ENCODE peak calls at places on chromosomes 13 and 19, in five cellular contexts. One of them, this sample, is unnamed.

GRCh38 chr13:48253849-48254248 is 20.8 kb downstream of the ITM2B start:
- DNase-seq in glutamatergic neuron: no peak
- DNase-seq in NCI-H2029 treated with DMSO at 0.1 percent for 48 hours: no peak
- DNase-seq in colonic mucosa: no peak
- DNase-seq in pancreas: no peak
- DNase-seq in this sample: no peak

GRCh38 chr13:112078216-112078615 is 11.3 kb downstream of the SOX1 start:
- DNase-seq in glutamatergic neuron: no peak
- DNase-seq in NCI-H2029 treated with DMSO at 0.1 percent for 48 hours: no peak
- DNase-seq in colonic mucosa: no peak
- DNase-seq in pancreas: no peak
- DNase-seq in this sample: no peak

GRCh38 chr19:907183-907853 is 5.7 kb downstream of the R3HDM4 start:
- DNase-seq in glutamatergic neuron: no peak
- DNase-seq in NCI-H2029 treated with DMSO at 0.1 percent for 48 hours: no peak
- DNase-seq in colonic mucosa: no peak
- DNase-seq in pancreas: no peak
- DNase-seq in this sample: no peak

GRCh38 chr19:47609885-47610545 is 1.1 kb downstream of the BICRA start:
- DNase-seq in glutamatergic neuron: peak; percentile 74
- DNase-seq in NCI-H2029 treated with DMSO at 0.1 percent for 48 hours: peak; percentile 28
- DNase-seq in colonic mucosa: peak; percentile 70
- DNase-seq in pancreas: peak; percentile 74
- DNase-seq in this sample: peak; percentile 36

GRCh38 chr19:19062454-19063182 is 1.2 kb upstream of the SLC25A42 start:
- DNase-seq in glutamatergic neuron: no peak
- DNase-seq in NCI-H2029 treated with DMSO at 0.1 percent for 48 hours: peak; percentile 90
- DNase-seq in colonic mucosa: no peak
- DNase-seq in pancreas: no peak
- DNase-seq in this sample: no peak

GRCh38 chr13:95643814-95644598 is 500 bp downstream of the DZIP1 start:
- DNase-seq in glutamatergic neuron: peak; percentile 73
- DNase-seq in NCI-H2029 treated with DMSO at 0.1 percent for 48 hours: no peak
- DNase-seq in colonic mucosa: no peak
- DNase-seq in pancreas: peak; percentile 70
- DNase-seq in this sample: no peak

GRCh38 chr19:7004313-7004931 is 16.8 kb downstream of the MBD3L2B start:
- DNase-seq in glutamatergic neuron: no peak
- DNase-seq in NCI-H2029 treated with DMSO at 0.1 percent for 48 hours: peak; percentile 1
- DNase-seq in colonic mucosa: no peak
- DNase-seq in pancreas: no peak
- DNase-seq in this sample: no peak

GRCh38 chr19:3370214-3370720 is 3.9 kb downstream of the NFIC start:
- DNase-seq in glutamatergic neuron: no peak
- DNase-seq in NCI-H2029 treated with DMSO at 0.1 percent for 48 hours: no peak
- DNase-seq in colonic mucosa: no peak
- DNase-seq in pancreas: no peak
- DNase-seq in this sample: no peak

GRCh38 chr19:38831142-38831605 is 420 bp downstream of the ECH1 start:
- DNase-seq in glutamatergic neuron: peak; percentile 51
- DNase-seq in NCI-H2029 treated with DMSO at 0.1 percent for 48 hours: peak; percentile 42
- DNase-seq in colonic mucosa: peak; percentile 88
- DNase-seq in pancreas: peak; percentile 77
- DNase-seq in this sample: peak; percentile 43

GRCh38 chr13:101289764-101290163 is 126.5 kb downstream of the NALCN start:
- DNase-seq in glutamatergic neuron: peak; percentile 92
- DNase-seq in NCI-H2029 treated with DMSO at 0.1 percent for 48 hours: no peak
- DNase-seq in colonic mucosa: no peak
- DNase-seq in pancreas: no peak
- DNase-seq in this sample: peak; percentile 6

GRCh38 chr13:33514362-33514761 is 228.8 kb upstream of the STARD13 start:
- DNase-seq in glutamatergic neuron: no peak
- DNase-seq in NCI-H2029 treated with DMSO at 0.1 percent for 48 hours: no peak
- DNase-seq in colonic mucosa: no peak
- DNase-seq in pancreas: no peak
- DNase-seq in this sample: no peak

GRCh38 chr19:41328157-41328817 is 18.3 kb downstream of the CCDC97 start:
- DNase-seq in glutamatergic neuron: no peak
- DNase-seq in NCI-H2029 treated with DMSO at 0.1 percent for 48 hours: no peak
- DNase-seq in colonic mucosa: no peak
- DNase-seq in pancreas: no peak
- DNase-seq in this sample: no peak

GRCh38 chr19:55189424-55189823 is 9.3 kb upstream of the SYT5 start:
- DNase-seq in glutamatergic neuron: no peak
- DNase-seq in NCI-H2029 treated with DMSO at 0.1 percent for 48 hours: no peak
- DNase-seq in colonic mucosa: no peak
- DNase-seq in pancreas: no peak
- DNase-seq in this sample: no peak

GRCh38 chr13:108213946-108214345 is 1.4 kb downstream of the LIG4 start:
- DNase-seq in glutamatergic neuron: no peak
- DNase-seq in NCI-H2029 treated with DMSO at 0.1 percent for 48 hours: no peak
- DNase-seq in colonic mucosa: no peak
- DNase-seq in pancreas: no peak
- DNase-seq in this sample: no peak

GRCh38 chr19:14450876-14451275 is 17.8 kb downstream of the PKN1 start:
- DNase-seq in glutamatergic neuron: no peak
- DNase-seq in NCI-H2029 treated with DMSO at 0.1 percent for 48 hours: no peak
- DNase-seq in colonic mucosa: no peak
- DNase-seq in pancreas: no peak
- DNase-seq in this sample: no peak

GRCh38 chr13:112885242-112885781 is 83.7 kb upstream of the MCF2L start:
- DNase-seq in glutamatergic neuron: no peak
- DNase-seq in NCI-H2029 treated with DMSO at 0.1 percent for 48 hours: no peak
- DNase-seq in colonic mucosa: no peak
- DNase-seq in pancreas: no peak
- DNase-seq in this sample: no peak

GRCh38 chr13:94917814-94918213 is 205.5 kb upstream of the SOX21 start:
- DNase-seq in glutamatergic neuron: no peak
- DNase-seq in NCI-H2029 treated with DMSO at 0.1 percent for 48 hours: no peak
- DNase-seq in colonic mucosa: no peak
- DNase-seq in pancreas: no peak
- DNase-seq in this sample: no peak

GRCh38 chr19:48565090-48565489 is 13.1 kb downstream of the SULT2B1 start:
- DNase-seq in glutamatergic neuron: no peak
- DNase-seq in NCI-H2029 treated with DMSO at 0.1 percent for 48 hours: no peak
- DNase-seq in colonic mucosa: no peak
- DNase-seq in pancreas: no peak
- DNase-seq in this sample: no peak

GRCh38 chr13:24664726-24665409 is 15.3 kb upstream of the ATP12A start:
- DNase-seq in glutamatergic neuron: no peak
- DNase-seq in NCI-H2029 treated with DMSO at 0.1 percent for 48 hours: no peak
- DNase-seq in colonic mucosa: no peak
- DNase-seq in pancreas: no peak
- DNase-seq in this sample: no peak

GRCh38 chr19:58392945-58393724 is 2.3 kb upstream of the RNF225 start:
- DNase-seq in glutamatergic neuron: no peak
- DNase-seq in NCI-H2029 treated with DMSO at 0.1 percent for 48 hours: no peak
- DNase-seq in colonic mucosa: no peak
- DNase-seq in pancreas: no peak
- DNase-seq in this sample: no peak

GRCh38 chr19:45767881-45768643 is 990 bp downstream of the SIX5 start:
- DNase-seq in glutamatergic neuron: peak; percentile 63
- DNase-seq in NCI-H2029 treated with DMSO at 0.1 percent for 48 hours: no peak
- DNase-seq in colonic mucosa: peak; percentile 67
- DNase-seq in pancreas: peak; percentile 87
- DNase-seq in this sample: peak; percentile 5

GRCh38 chr19:57708641-57709354 is at the start of gene ZNF154:
- DNase-seq in glutamatergic neuron: peak; percentile 72
- DNase-seq in NCI-H2029 treated with DMSO at 0.1 percent for 48 hours: no peak
- DNase-seq in colonic mucosa: peak; percentile 26
- DNase-seq in pancreas: peak; percentile 56
- DNase-seq in this sample: peak; percentile 19

GRCh38 chr13:99062593-99062992 is 84.7 kb upstream of the DOCK9 start:
- DNase-seq in glutamatergic neuron: no peak
- DNase-seq in NCI-H2029 treated with DMSO at 0.1 percent for 48 hours: no peak
- DNase-seq in colonic mucosa: no peak
- DNase-seq in pancreas: no peak
- DNase-seq in this sample: no peak

GRCh38 chr13:114248011-114248410 is 13.3 kb downstream of the CDC16 start:
- DNase-seq in glutamatergic neuron: no peak
- DNase-seq in NCI-H2029 treated with DMSO at 0.1 percent for 48 hours: no peak
- DNase-seq in colonic mucosa: no peak
- DNase-seq in pancreas: no peak
- DNase-seq in this sample: no peak

GRCh38 chr13:30186644-30187431 is 120.5 kb downstream of the KATNAL1 start:
- DNase-seq in glutamatergic neuron: no peak
- DNase-seq in NCI-H2029 treated with DMSO at 0.1 percent for 48 hours: no peak
- DNase-seq in colonic mucosa: no peak
- DNase-seq in pancreas: no peak
- DNase-seq in this sample: no peak

GRCh38 chr19:45615795-45616708 is 14.0 kb upstream of the GPR4 start:
- DNase-seq in glutamatergic neuron: peak; percentile 96
- DNase-seq in NCI-H2029 treated with DMSO at 0.1 percent for 48 hours: peak; percentile 95
- DNase-seq in colonic mucosa: peak; percentile 96
- DNase-seq in pancreas: peak; percentile 94
- DNase-seq in this sample: no peak

GRCh38 chr13:101262306-101262705 is 154.0 kb downstream of the NALCN start:
- DNase-seq in glutamatergic neuron: no peak
- DNase-seq in NCI-H2029 treated with DMSO at 0.1 percent for 48 hours: no peak
- DNase-seq in colonic mucosa: no peak
- DNase-seq in pancreas: no peak
- DNase-seq in this sample: no peak

This sample was measured in hippocampal formation.